ENCODE peak calls at places on chromosomes 6 and 20, in nine cellular contexts. One of them, this sample, is unnamed.

GRCh38 chr20:62815066-62815991 is 1.5 kb upstream of the COL9A3 start:
- DNase-seq in A549: no peak
- DNase-seq in MM.1S: no peak
- DNase-seq in heart right ventricle: no peak
- DNase-seq in left ventricle myocardium inferior: no peak
- DNase-seq in foreskin keratinocyte: no peak
- DNase-seq in adipocyte: no peak
- DNase-seq in right cardiac atrium: peak; percentile 83
- DNase-seq in K562: peak; percentile 45
- DNase-seq in this sample: no peak

GRCh38 chr6:124961784-124962611 is at the start of gene RNF217:
- DNase-seq in foreskin keratinocyte: no peak
- DNase-seq in adipocyte: peak; percentile 76
- DNase-seq in right cardiac atrium: peak; percentile 91
- DNase-seq in heart right ventricle: peak; percentile 62
- DNase-seq in A549: peak; percentile 68
- DNase-seq in MM.1S: peak; percentile 9
- DNase-seq in K562: peak; percentile 86
- DNase-seq in left ventricle myocardium inferior: peak; percentile 73
- DNase-seq in this sample: no peak

GRCh38 chr6:44009425-44010321 is 117.6 kb downstream of the MRPL14 start:
- DNase-seq in left ventricle myocardium inferior: peak; percentile 68
- DNase-seq in K562: no peak
- DNase-seq in foreskin keratinocyte: no peak
- DNase-seq in right cardiac atrium: peak; percentile 75
- DNase-seq in A549: no peak
- DNase-seq in adipocyte: no peak
- DNase-seq in heart right ventricle: no peak
- DNase-seq in MM.1S: no peak
- DNase-seq in this sample: no peak

GRCh38 chr6:55957961-55958422 is 82.6 kb upstream of the BMP5 start:
- DNase-seq in heart right ventricle: no peak
- DNase-seq in right cardiac atrium: no peak
- DNase-seq in K562: no peak
- DNase-seq in adipocyte: peak; percentile 46
- DNase-seq in foreskin keratinocyte: no peak
- DNase-seq in A549: no peak
- DNase-seq in MM.1S: no peak
- DNase-seq in left ventricle myocardium inferior: no peak
- DNase-seq in this sample: no peak

GRCh38 chr20:23409800-23410199 is 11.5 kb downstream of the NAPB start:
- DNase-seq in K562: no peak
- DNase-seq in heart right ventricle: no peak
- DNase-seq in left ventricle myocardium inferior: no peak
- DNase-seq in MM.1S: no peak
- DNase-seq in adipocyte: no peak
- DNase-seq in foreskin keratinocyte: no peak
- DNase-seq in right cardiac atrium: no peak
- DNase-seq in A549: no peak
- DNase-seq in this sample: no peak

GRCh38 chr20:19047951-19048296 is 164.5 kb upstream of the SLC24A3 start:
- DNase-seq in adipocyte: no peak
- DNase-seq in heart right ventricle: no peak
- DNase-seq in left ventricle myocardium inferior: no peak
- DNase-seq in A549: no peak
- DNase-seq in foreskin keratinocyte: no peak
- DNase-seq in MM.1S: no peak
- DNase-seq in K562: no peak
- DNase-seq in right cardiac atrium: no peak
- DNase-seq in this sample: no peak

GRCh38 chr20:22866757-22867425 is 168.2 kb upstream of the SSTR4 start:
- DNase-seq in left ventricle myocardium inferior: no peak
- DNase-seq in MM.1S: no peak
- DNase-seq in foreskin keratinocyte: no peak
- DNase-seq in adipocyte: peak; percentile 44
- DNase-seq in right cardiac atrium: no peak
- DNase-seq in A549: peak; percentile 33
- DNase-seq in K562: no peak
- DNase-seq in heart right ventricle: no peak
- DNase-seq in this sample: no peak

GRCh38 chr6:111804627-111805235 is 68.5 kb downstream of the FYN start:
- DNase-seq in adipocyte: peak; percentile 66
- DNase-seq in MM.1S: peak; percentile 36
- DNase-seq in left ventricle myocardium inferior: no peak
- DNase-seq in heart right ventricle: no peak
- DNase-seq in right cardiac atrium: no peak
- DNase-seq in A549: no peak
- DNase-seq in foreskin keratinocyte: no peak
- DNase-seq in K562: peak; percentile 69
- DNase-seq in this sample: peak; percentile 80

GRCh38 chr6:60679175-60679574 is 1606.8 kb downstream of the KHDRBS2 start:
- DNase-seq in foreskin keratinocyte: no peak
- DNase-seq in adipocyte: no peak
- DNase-seq in heart right ventricle: no peak
- DNase-seq in K562: no peak
- DNase-seq in right cardiac atrium: no peak
- DNase-seq in left ventricle myocardium inferior: no peak
- DNase-seq in MM.1S: no peak
- DNase-seq in A549: no peak
- DNase-seq in this sample: no peak

GRCh38 chr6:83216806-83217205 is 23.6 kb downstream of the RWDD2A start:
- DNase-seq in heart right ventricle: no peak
- DNase-seq in A549: no peak
- DNase-seq in right cardiac atrium: no peak
- DNase-seq in foreskin keratinocyte: no peak
- DNase-seq in left ventricle myocardium inferior: no peak
- DNase-seq in K562: no peak
- DNase-seq in adipocyte: peak; percentile 47
- DNase-seq in MM.1S: no peak
- DNase-seq in this sample: no peak

GRCh38 chr20:38033330-38034107 is at the start of the genes RPRD1B and TTI1:
- DNase-seq in adipocyte: peak; percentile 96
- DNase-seq in foreskin keratinocyte: peak; percentile 77
- DNase-seq in A549: peak; percentile 90
- DNase-seq in right cardiac atrium: peak; percentile 95
- DNase-seq in heart right ventricle: peak; percentile 93
- DNase-seq in K562: peak; percentile 83
- DNase-seq in MM.1S: peak; percentile 92
- DNase-seq in left ventricle myocardium inferior: peak; percentile 90
- DNase-seq in this sample: peak; percentile 95
- H3K4me1 ChIP-seq in adipocyte: peaks cover 26% of the 10 kb centered on the region
- H3K4me1 ChIP-seq in foreskin keratinocyte: peaks cover 14% of the 10 kb centered on the region
- H3K4me1 ChIP-seq in A549: peaks cover 25% of the 10 kb centered on the region
- H3K4me1 ChIP-seq in right cardiac atrium: peaks cover 9% of the 10 kb centered on the region
- H3K4me1 ChIP-seq in heart right ventricle: peaks cover 56% of the 10 kb centered on the region
- H3K4me1 ChIP-seq in K562: peaks cover 40% of the 10 kb centered on the region
- H3K4me1 ChIP-seq in MM.1S: peaks cover 34% of the 10 kb centered on the region
- H3K4me1 ChIP-seq in left ventricle myocardium inferior: peaks cover 77% of the 10 kb centered on the region
- H3K4me1 ChIP-seq in this sample: no peaks in the 10 kb centered on the region

GRCh38 chr6:163530406-163530805 is 115.9 kb downstream of the QKI start:
- DNase-seq in foreskin keratinocyte: no peak
- DNase-seq in right cardiac atrium: no peak
- DNase-seq in K562: no peak
- DNase-seq in MM.1S: no peak
- DNase-seq in A549: no peak
- DNase-seq in left ventricle myocardium inferior: no peak
- DNase-seq in adipocyte: no peak
- DNase-seq in heart right ventricle: no peak
- DNase-seq in this sample: no peak

GRCh38 chr6:163532526-163533078 is 118.1 kb downstream of the QKI start:
- DNase-seq in foreskin keratinocyte: no peak
- DNase-seq in left ventricle myocardium inferior: no peak
- DNase-seq in K562: no peak
- DNase-seq in heart right ventricle: no peak
- DNase-seq in MM.1S: no peak
- DNase-seq in adipocyte: no peak
- DNase-seq in A549: no peak
- DNase-seq in right cardiac atrium: no peak
- DNase-seq in this sample: no peak

GRCh38 chr6:163529605-163530004 is 115.1 kb downstream of the QKI start:
- DNase-seq in A549: peak; percentile 13
- DNase-seq in foreskin keratinocyte: peak; percentile 84
- DNase-seq in right cardiac atrium: no peak
- DNase-seq in K562: no peak
- DNase-seq in adipocyte: peak; percentile 88
- DNase-seq in heart right ventricle: no peak
- DNase-seq in MM.1S: no peak
- DNase-seq in left ventricle myocardium inferior: no peak
- DNase-seq in this sample: no peak

GRCh38 chr6:163533443-163533842 is 118.9 kb downstream of the QKI start:
- DNase-seq in foreskin keratinocyte: peak; percentile 40
- DNase-seq in adipocyte: peak; percentile 93
- DNase-seq in A549: peak; percentile 68
- DNase-seq in left ventricle myocardium inferior: no peak
- DNase-seq in K562: no peak
- DNase-seq in heart right ventricle: no peak
- DNase-seq in MM.1S: no peak
- DNase-seq in right cardiac atrium: no peak
- DNase-seq in this sample: no peak

DNA sequence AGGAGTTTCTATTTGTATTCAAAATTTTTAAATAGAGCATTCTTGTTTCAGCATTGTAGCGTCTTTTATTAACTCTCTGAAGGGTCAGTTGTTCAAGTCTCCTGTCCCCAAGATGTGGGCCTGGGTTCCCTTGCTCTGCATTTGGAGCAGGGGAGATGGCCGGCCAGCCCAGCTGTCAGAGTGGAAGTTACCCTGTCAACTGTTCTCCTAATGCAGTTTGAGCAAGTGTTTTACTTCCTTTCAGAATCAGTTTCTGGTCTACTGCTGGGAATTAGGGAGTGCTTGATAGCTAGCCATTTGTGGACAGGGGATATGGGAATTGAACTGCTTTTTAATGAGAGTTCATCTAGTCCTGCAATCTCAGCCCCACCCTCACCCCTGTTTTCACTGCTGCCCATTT is 116.6 kb downstream of the QKI start:
- DNase-seq in adipocyte: no peak
- DNase-seq in heart right ventricle: no peak
- DNase-seq in foreskin keratinocyte: no peak
- DNase-seq in A549: no peak
- DNase-seq in right cardiac atrium: no peak
- DNase-seq in K562: no peak
- DNase-seq in MM.1S: no peak
- DNase-seq in left ventricle myocardium inferior: no peak
- DNase-seq in this sample: no peak
- H3K4me1 ChIP-seq in adipocyte: peaks cover 88% of the 10 kb centered on the region
- H3K4me1 ChIP-seq in heart right ventricle: peaks cover 99% of the 10 kb centered on the region
- H3K4me1 ChIP-seq in foreskin keratinocyte: peaks cover 56% of the 10 kb centered on the region
- H3K4me1 ChIP-seq in A549: peaks cover 85% of the 10 kb centered on the region
- H3K4me1 ChIP-seq in right cardiac atrium: peaks cover 10% of the 10 kb centered on the region
- H3K4me1 ChIP-seq in K562: peaks cover 2% of the 10 kb centered on the region
- H3K4me1 ChIP-seq in MM.1S: no peaks in the 10 kb centered on the region
- H3K4me1 ChIP-seq in left ventricle myocardium inferior: peaks cover 100% of the 10 kb centered on the region
- H3K4me1 ChIP-seq in this sample: no peaks in the 10 kb centered on the region

GRCh38 chr6:34696189-34696738 is 303 bp downstream of the ILRUN start:
- DNase-seq in heart right ventricle: no peak
- DNase-seq in left ventricle myocardium inferior: peak; percentile 58
- DNase-seq in right cardiac atrium: peak; percentile 87
- DNase-seq in adipocyte: peak; percentile 87
- DNase-seq in A549: no peak
- DNase-seq in MM.1S: peak; percentile 18
- DNase-seq in foreskin keratinocyte: no peak
- DNase-seq in K562: no peak
- DNase-seq in this sample: no peak
- H3K4me1 ChIP-seq in heart right ventricle: peaks cover 45% of the 10 kb centered on the region
- H3K4me1 ChIP-seq in left ventricle myocardium inferior: peaks cover 60% of the 10 kb centered on the region
- H3K4me1 ChIP-seq in right cardiac atrium: peaks cover 2% of the 10 kb centered on the region
- H3K4me1 ChIP-seq in adipocyte: peaks cover 18% of the 10 kb centered on the region
- H3K4me1 ChIP-seq in A549: peaks cover 29% of the 10 kb centered on the region
- H3K4me1 ChIP-seq in MM.1S: peaks cover 9% of the 10 kb centered on the region
- H3K4me1 ChIP-seq in foreskin keratinocyte: no peaks in the 10 kb centered on the region
- H3K4me1 ChIP-seq in K562: peaks cover 22% of the 10 kb centered on the region
- H3K4me1 ChIP-seq in this sample: peaks cover 23% of the 10 kb centered on the region

GRCh38 chr20:59031326-59032022 is 661 bp downstream of the ATP5F1E start:
- DNase-seq in K562: no peak
- DNase-seq in A549: no peak
- DNase-seq in right cardiac atrium: no peak
- DNase-seq in MM.1S: peak; percentile 59
- DNase-seq in left ventricle myocardium inferior: no peak
- DNase-seq in heart right ventricle: no peak
- DNase-seq in adipocyte: no peak
- DNase-seq in foreskin keratinocyte: no peak
- DNase-seq in this sample: peak; percentile 65
- H3K4me1 ChIP-seq in K562: peaks cover 13% of the 10 kb centered on the region
- H3K4me1 ChIP-seq in A549: peaks cover 37% of the 10 kb centered on the region
- H3K4me1 ChIP-seq in right cardiac atrium: peaks cover 10% of the 10 kb centered on the region
- H3K4me1 ChIP-seq in MM.1S: peaks cover 31% of the 10 kb centered on the region
- H3K4me1 ChIP-seq in left ventricle myocardium inferior: peaks cover 61% of the 10 kb centered on the region
- H3K4me1 ChIP-seq in heart right ventricle: peaks cover 45% of the 10 kb centered on the region
- H3K4me1 ChIP-seq in adipocyte: peaks cover 54% of the 10 kb centered on the region
- H3K4me1 ChIP-seq in foreskin keratinocyte: peaks cover 33% of the 10 kb centered on the region
- H3K4me1 ChIP-seq in this sample: peaks cover 23% of the 10 kb centered on the region

GRCh38 chr6:26224940-26225847 is 138.0 kb downstream of the HFE start:
- DNase-seq in A549: no peak
- DNase-seq in foreskin keratinocyte: peak; percentile 72
- DNase-seq in MM.1S: no peak
- DNase-seq in right cardiac atrium: peak; percentile 54
- DNase-seq in K562: no peak
- DNase-seq in left ventricle myocardium inferior: no peak
- DNase-seq in adipocyte: peak; percentile 93
- DNase-seq in heart right ventricle: no peak
- DNase-seq in this sample: no peak

GRCh38 chr6:26224547-26224912 is 137.3 kb downstream of the HFE start:
- DNase-seq in adipocyte: no peak
- DNase-seq in left ventricle myocardium inferior: no peak
- DNase-seq in foreskin keratinocyte: no peak
- DNase-seq in right cardiac atrium: no peak
- DNase-seq in MM.1S: no peak
- DNase-seq in A549: no peak
- DNase-seq in K562: no peak
- DNase-seq in heart right ventricle: no peak
- DNase-seq in this sample: no peak

GRCh38 chr6:26223213-26223612 is 136.0 kb downstream of the HFE start:
- DNase-seq in K562: no peak
- DNase-seq in foreskin keratinocyte: no peak
- DNase-seq in MM.1S: peak; percentile 31
- DNase-seq in adipocyte: peak; percentile 62
- DNase-seq in A549: peak; percentile 36
- DNase-seq in left ventricle myocardium inferior: no peak
- DNase-seq in heart right ventricle: no peak
- DNase-seq in right cardiac atrium: no peak
- DNase-seq in this sample: no peak

GRCh38 chr6:26223677-26224546 is 136.7 kb downstream of the HFE start:
- DNase-seq in foreskin keratinocyte: peak; percentile 89
- DNase-seq in heart right ventricle: peak; percentile 72
- DNase-seq in right cardiac atrium: peak; percentile 79
- DNase-seq in left ventricle myocardium inferior: peak; percentile 50
- DNase-seq in A549: peak; percentile 91
- DNase-seq in MM.1S: peak; percentile 94
- DNase-seq in adipocyte: peak; percentile 96
- DNase-seq in K562: no peak
- DNase-seq in this sample: peak; percentile 77

GRCh38 chr6:26225848-26226590 is 138.8 kb downstream of the HFE start:
- DNase-seq in heart right ventricle: no peak
- DNase-seq in A549: no peak
- DNase-seq in K562: no peak
- DNase-seq in adipocyte: no peak
- DNase-seq in left ventricle myocardium inferior: no peak
- DNase-seq in MM.1S: no peak
- DNase-seq in foreskin keratinocyte: no peak
- DNase-seq in right cardiac atrium: no peak
- DNase-seq in this sample: no peak
- H3K4me1 ChIP-seq in heart right ventricle: peaks cover 7% of the 10 kb centered on the region
- H3K4me1 ChIP-seq in A549: peaks cover 8% of the 10 kb centered on the region
- H3K4me1 ChIP-seq in K562: peaks cover 8% of the 10 kb centered on the region
- H3K4me1 ChIP-seq in adipocyte: peaks cover 9% of the 10 kb centered on the region
- H3K4me1 ChIP-seq in left ventricle myocardium inferior: peaks cover 23% of the 10 kb centered on the region
- H3K4me1 ChIP-seq in MM.1S: peaks cover 13% of the 10 kb centered on the region
- H3K4me1 ChIP-seq in foreskin keratinocyte: peaks cover 14% of the 10 kb centered on the region
- H3K4me1 ChIP-seq in right cardiac atrium: no peaks in the 10 kb centered on the region
- H3K4me1 ChIP-seq in this sample: no peaks in the 10 kb centered on the region